ENCODE peak calls at places on chromosome 9, in seven cellular contexts. N, Y, G, E, J, O and U are unnamed samples.

GRCh38 chr9:108525214-108525613 is 330.6 kb downstream of the ACTL7B start:
- DNase-seq in N (no peak), O (no peak), Y (no peak), J (no peak), E (no peak), G (no peak), U (no peak)

GRCh38 chr9:79210541-79211243 is 361.1 kb upstream of the TLE4 start:
- DNase-seq in J (no peak), Y (no peak), E (no peak), G (no peak), N (no peak), O (no peak), U (no peak)

GRCh38 chr9:137129089-137129455 is 9.9 kb upstream of the GRIN1 start:
- DNase-seq in O (peak), G (peak), J (no peak), Y (no peak), N (no peak), E (no peak), U (no peak)

GRCh38 chr9:132451276-132451675 is 41.3 kb downstream of the CFAP77 start:
- DNase-seq in G (no peak), O (no peak), N (no peak), E (no peak), Y (no peak), J (no peak), U (no peak)

GRCh38 chr9:95726756-95727155 is 148.7 kb upstream of the ERCC6L2 start:
- DNase-seq in O (peak), N (peak), G (peak), Y (no peak), J (no peak), E (no peak), U (no peak)

GRCh38 chr9:131116281-131117101 is 8.9 kb upstream of the NUP214 start:
- DNase-seq in E (peak), Y (no peak), J (no peak), G (no peak), O (no peak), N (no peak), U (no peak)

GRCh38 chr9:37029304-37029775 is 4.7 kb downstream of the PAX5 start:
- DNase-seq in G (no peak), N (no peak), Y (no peak), J (no peak), O (no peak), E (no peak), U (no peak)

GRCh38 chr9:133759146-133759900 is 21.2 kb upstream of the SARDH start:
- DNase-seq in E (no peak), J (no peak), Y (no peak), N (peak), G (peak), O (no peak), U (peak)

GRCh38 chr9:115262477-115262876 is 144.5 kb upstream of the TNC start:
- DNase-seq in E (no peak), Y (no peak), G (peak), O (peak), N (peak), J (no peak), U (peak)

GRCh38 chr9:87579761-87580626 is 82.3 kb downstream of the DAPK1 start:
- DNase-seq in Y (no peak), G (no peak), E (no peak), N (no peak), J (no peak), O (no peak), U (no peak)

GRCh38 chr9:121935744-121936143 is 157.4 kb downstream of the TTLL11 start:
- DNase-seq in O (no peak), E (no peak), J (no peak), Y (no peak), N (no peak), G (no peak), U (no peak)

GRCh38 chr9:16082796-16083195 is 530.0 kb downstream of the CCDC171 start:
- DNase-seq in G (peak), N (no peak), J (no peak), Y (no peak), E (no peak), O (peak), U (no peak)

DNA sequence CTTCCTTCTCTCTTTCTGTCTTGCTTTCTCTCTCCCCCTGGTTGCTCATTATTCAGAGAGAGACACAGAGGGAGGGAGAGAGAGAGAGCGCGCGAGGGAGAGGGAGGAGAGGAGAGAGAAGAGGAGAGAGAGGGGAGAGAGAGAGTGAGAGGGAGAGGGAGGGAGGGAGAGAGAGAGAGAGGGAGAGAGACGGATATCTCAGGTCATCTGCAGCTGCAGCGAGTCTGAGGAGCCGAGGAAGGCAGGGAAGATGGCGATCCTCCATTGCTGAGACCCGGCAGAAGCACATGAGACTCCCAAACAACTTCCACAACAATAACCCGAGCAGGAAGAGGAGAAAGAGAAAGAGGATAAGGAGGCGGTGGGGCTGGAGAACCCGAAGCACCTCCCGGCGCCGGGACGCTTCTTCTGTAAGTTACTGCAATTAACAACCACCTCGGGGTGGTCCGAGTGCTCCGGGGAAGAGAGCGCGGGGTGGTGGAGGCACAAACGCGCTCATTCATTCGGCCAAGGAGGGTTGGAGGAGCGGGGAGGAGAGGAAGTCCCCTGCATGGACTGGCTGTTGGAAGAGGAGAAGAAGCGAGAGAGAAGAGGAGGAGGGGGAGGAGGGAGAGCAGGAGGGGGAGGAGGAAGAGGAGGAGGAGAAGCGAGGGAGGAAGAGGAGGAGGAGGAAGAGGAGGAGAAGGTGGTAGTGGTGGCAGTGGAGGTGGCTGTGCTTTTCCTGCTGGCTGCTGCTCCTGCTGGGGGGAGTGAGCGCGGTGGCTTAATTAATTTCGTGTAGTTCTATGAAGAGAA is at the start of gene ZNF462:
- DNase-seq in E (peak), Y (peak), N (no peak), J (no peak), O (peak), G (peak), U (peak)
- TF ChIP-seq CTCF in E (peak), Y (no peak), N (no peak), J (no peak), O (no peak), G (no peak), U (no peak)

GRCh38 chr9:20481437-20481836 is 140.9 kb downstream of the MLLT3 start:
- DNase-seq in E (no peak), G (no peak), Y (no peak), O (no peak), N (no peak), J (no peak), U (no peak)

GRCh38 chr9:20477940-20478620 is 144.2 kb downstream of the MLLT3 start:
- DNase-seq in O (peak), Y (no peak), J (no peak), E (no peak), N (no peak), G (peak), U (no peak)

GRCh38 chr9:20479419-20480155 is 142.7 kb downstream of the MLLT3 start:
- DNase-seq in J (no peak), N (no peak), Y (no peak), O (peak), E (no peak), G (peak), U (no peak)

GRCh38 chr9:20476912-20477311 is 145.4 kb downstream of the MLLT3 start:
- DNase-seq in G (no peak), O (no peak), N (no peak), J (no peak), E (no peak), Y (no peak), U (no peak)

DNA sequence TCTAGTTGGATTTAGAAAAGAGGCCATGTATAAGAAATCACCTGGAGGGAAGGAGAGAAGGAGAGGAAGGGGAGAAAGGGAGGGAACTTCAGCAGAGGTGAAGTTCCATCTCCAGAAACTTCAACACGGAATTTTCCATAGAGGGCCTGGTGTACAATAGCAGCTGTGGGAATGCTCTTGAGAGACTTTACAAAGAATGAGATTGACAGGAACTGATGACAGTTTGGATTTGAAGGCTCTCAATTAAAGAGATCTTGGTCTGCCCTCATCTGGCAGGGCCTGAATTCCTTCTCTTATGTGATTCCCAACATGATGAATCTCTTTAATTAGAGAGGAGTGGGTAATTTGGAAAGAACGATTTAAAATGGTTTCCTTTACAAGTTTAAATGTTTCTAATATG is 143.5 kb downstream of the MLLT3 start:
- DNase-seq in E (no peak), G (no peak), N (no peak), Y (no peak), J (no peak), O (no peak), U (no peak)
- TF ChIP-seq CTCF in E (peak), G (no peak), N (no peak), Y (no peak), J (no peak), O (no peak), U (no peak)

GRCh38 chr9:35813434-35814105 is 1.3 kb downstream of the HINT2 start:
- DNase-seq in J (no peak), Y (no peak), O (peak), E (no peak), G (peak), N (peak), U (no peak)
- TF ChIP-seq CTCF in J (no peak), Y (peak), O (peak), E (peak), G (peak), N (peak), U (no peak)

GRCh38 chr9:98929096-98929495 is 14.6 kb upstream of the COL15A1 start:
- DNase-seq in G (peak), J (no peak), N (no peak), O (peak), E (no peak), Y (no peak), U (no peak)
- TF ChIP-seq CTCF in G (no peak), J (no peak), N (no peak), O (no peak), E (no peak), Y (no peak), U (no peak)

DNA sequence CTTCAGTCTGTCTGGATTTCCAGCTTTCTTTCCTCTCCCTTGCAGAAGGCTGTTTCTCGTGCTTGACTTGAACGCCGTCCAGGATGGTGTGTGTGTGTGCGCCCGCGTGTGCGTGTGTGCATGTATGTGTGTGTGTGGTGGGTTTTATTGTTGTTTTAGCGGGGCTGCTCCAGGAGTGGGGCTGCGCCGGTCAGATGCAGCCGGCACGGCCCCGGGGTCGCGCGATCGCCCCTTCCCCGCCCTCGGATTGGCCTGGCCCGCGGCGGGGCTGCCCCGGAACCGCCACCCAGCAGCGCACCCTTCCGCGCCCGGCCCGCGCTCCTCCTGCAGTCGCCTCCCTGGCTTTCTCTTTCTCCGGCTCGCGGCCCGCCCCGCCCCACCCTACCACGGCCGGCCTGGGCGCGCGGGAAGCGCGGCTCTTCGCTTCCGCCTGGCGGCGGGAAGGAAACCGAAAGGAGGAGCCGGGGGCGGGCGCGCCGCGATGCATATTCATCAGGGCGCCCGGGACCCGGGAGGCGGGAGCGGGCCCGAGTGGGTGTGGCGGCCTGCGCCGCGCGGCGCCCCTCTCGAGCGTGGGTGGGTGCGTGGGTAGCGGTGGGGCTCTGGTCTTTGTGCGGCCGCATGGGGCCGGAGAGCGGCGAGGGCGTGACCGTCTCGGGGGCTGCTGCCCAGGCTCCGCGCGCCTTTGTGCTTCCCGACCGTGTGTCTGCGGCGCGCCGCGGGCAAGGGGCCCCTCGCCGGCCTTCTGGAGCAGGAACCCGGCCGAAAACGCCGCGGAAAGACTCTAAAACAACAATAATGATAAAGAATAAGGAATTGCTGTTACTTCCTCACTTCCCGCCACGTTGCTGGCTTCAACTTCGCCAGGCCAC is 8.5 kb upstream of the NFIB start:
- DNase-seq in O (peak), J (peak), Y (peak), E (peak), N (peak), G (peak), U (peak)
- TF ChIP-seq CTCF in O (peak), J (no peak), Y (peak), E (peak), N (no peak), G (peak), U (peak)

GRCh38 chr9:35733109-35733541 is 659 bp downstream of the CREB3 start:
- DNase-seq in O (peak), E (no peak), Y (no peak), N (peak), G (peak), J (no peak), U (no peak)
- TF ChIP-seq CTCF in O (no peak), E (no peak), Y (no peak), N (no peak), G (no peak), J (no peak), U (no peak)

DNA sequence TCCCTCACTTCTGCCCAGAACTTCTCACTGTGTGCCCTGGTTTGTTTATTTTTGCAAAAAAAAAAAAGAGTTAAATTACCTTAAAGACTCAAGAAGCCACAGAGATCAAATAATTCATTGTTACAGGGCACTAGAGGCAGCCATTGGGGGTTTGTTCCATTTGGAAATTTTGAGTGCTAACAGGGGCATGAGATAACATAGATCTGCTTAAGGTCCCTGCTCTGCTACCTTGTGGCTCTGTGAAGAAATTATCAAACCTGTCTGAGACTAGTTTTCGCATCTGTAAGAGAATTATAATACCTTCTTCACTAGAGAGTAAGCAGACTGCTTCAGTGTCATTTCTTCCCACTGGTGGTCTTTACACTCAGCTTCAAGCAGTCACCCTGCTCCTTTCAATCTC is 394 bp downstream of the TLR4 start:
- DNase-seq in E (no peak), O (no peak), G (no peak), J (no peak), N (no peak), Y (no peak), U (no peak)
- TF ChIP-seq CTCF in E (no peak), O (no peak), G (no peak), J (no peak), N (no peak), Y (no peak), U (no peak)

GRCh38 chr9:18847576-18848275 is 185.3 kb downstream of the SAXO1 start:
- DNase-seq in J (no peak), G (no peak), Y (no peak), E (no peak), O (no peak), N (no peak), U (no peak)

GRCh38 chr9:18848657-18849056 is 184.4 kb downstream of the SAXO1 start:
- DNase-seq in J (no peak), O (no peak), N (no peak), G (no peak), E (no peak), Y (no peak), U (no peak)

GRCh38 chr9:18851069-18851468 is 181.9 kb downstream of the SAXO1 start:
- DNase-seq in G (no peak), N (no peak), J (no peak), Y (no peak), E (no peak), O (no peak), U (no peak)

GRCh38 chr9:18849186-18849724 is 183.8 kb downstream of the SAXO1 start:
- DNase-seq in O (no peak), Y (no peak), N (no peak), J (no peak), G (no peak), E (no peak), U (no peak)

DNA sequence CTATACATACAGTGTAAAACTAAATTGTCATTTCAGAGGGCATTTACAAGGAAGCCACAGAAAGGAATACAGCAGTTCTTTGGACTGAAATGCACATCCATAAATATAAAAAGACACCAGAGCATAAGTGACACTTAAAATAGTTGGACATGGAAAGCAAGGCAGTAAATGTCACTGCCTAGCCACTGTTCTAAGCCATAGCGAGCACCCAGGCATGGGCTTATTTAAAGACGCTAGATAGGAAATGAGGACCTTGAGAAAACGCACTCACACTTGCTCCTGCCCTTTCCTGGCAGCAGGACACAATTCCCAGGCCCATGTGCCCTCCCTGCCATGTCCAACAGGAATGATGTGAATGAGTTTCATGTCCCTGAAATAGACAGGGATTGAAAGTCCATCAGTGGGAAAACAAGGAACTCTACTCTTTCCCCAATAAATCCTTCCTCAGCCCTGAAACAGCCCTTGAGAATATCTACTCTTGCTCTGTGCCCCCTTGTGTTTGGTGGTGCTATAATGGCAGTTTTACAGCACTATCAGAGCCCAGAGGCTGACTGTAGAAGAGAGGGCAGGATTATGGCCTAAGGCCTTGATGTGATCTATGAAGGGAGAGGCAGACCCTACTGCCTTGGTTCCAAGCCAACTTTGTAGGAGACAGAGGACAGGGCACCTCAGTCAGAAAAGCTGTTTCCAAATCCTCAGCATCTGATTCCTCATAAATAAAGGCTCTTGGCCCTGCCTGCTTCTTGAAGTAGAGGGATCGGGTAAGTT is 182.9 kb downstream of the SAXO1 start:
- DNase-seq in J (no peak), E (no peak), N (no peak), G (no peak), Y (no peak), O (no peak), U (no peak)
- TF ChIP-seq CTCF in J (no peak), E (no peak), N (no peak), G (no peak), Y (no peak), O (no peak), U (no peak)

GRCh38 chr9:8301296-8301695 is 501.7 kb upstream of the DMAC1 start:
- DNase-seq in O (no peak), N (no peak), E (no peak), G (no peak), Y (no peak), J (no peak), U (no peak)

GRCh38 chr9:8292657-8293056 is 493.1 kb upstream of the DMAC1 start:
- DNase-seq in N (no peak), E (no peak), O (no peak), Y (no peak), G (no peak), J (no peak), U (no peak)

GRCh38 chr9:8297047-8297446 is 497.5 kb upstream of the DMAC1 start:
- DNase-seq in J (no peak), E (no peak), N (no peak), Y (no peak), O (no peak), G (no peak), U (no peak)
- TF ChIP-seq CTCF in J (no peak), E (no peak), N (no peak), Y (no peak), O (no peak), G (no peak), U (no peak)